ENCODE peak calls at places on chromosomes 11 and 22, in six cellular contexts. A, S, N, E, J and Q are unnamed samples. For H3K4me1, the result is how much of the 10 kb centered on the place peaks cover.

GRCh38 chr11:120304526-120304925 is 20.6 kb upstream of the TLCD5 start:
- DNase-seq in S (peak), E (peak), J (no peak), A (no peak), N (no peak), Q (no peak)

GRCh38 chr22:37894939-37895670 is 11.0 kb upstream of the MICALL1 start:
- DNase-seq in A (peak), N (peak), J (peak), E (peak), S (no peak), Q (peak)

GRCh38 chr11:27216268-27217149 is 146.5 kb downstream of the CCDC34 start:
- DNase-seq in S (peak), N (no peak), E (no peak), J (peak), A (peak), Q (no peak)

GRCh38 chr22:50136431-50137047 is 34.0 kb upstream of the PANX2 start:
- DNase-seq in E (no peak), S (no peak), A (no peak), N (no peak), J (no peak), Q (no peak)

GRCh38 chr22:49152146-49152929 is 675.3 kb downstream of the BRD1 start:
- DNase-seq in S (no peak), A (no peak), E (no peak), N (peak), J (no peak), Q (peak)

GRCh38 chr11:61413496-61413895 is 16.3 kb downstream of the CPSF7 start:
- DNase-seq in N (no peak), E (no peak), A (no peak), J (no peak), S (peak), Q (no peak)

GRCh38 chr11:119228535-119229302 is 22.6 kb downstream of the CBL start:
- DNase-seq in A (no peak), E (no peak), S (no peak), J (no peak), N (no peak), Q (no peak)

GRCh38 chr11:3153291-3153861 is 11.7 kb downstream of the OSBPL5 start:
- DNase-seq in E (no peak), A (peak), J (no peak), S (peak), N (no peak), Q (no peak)

GRCh38 chr11:33544593-33545373 is 155.8 kb downstream of the C11orf91 start:
- DNase-seq in N (no peak), S (no peak), A (no peak), J (no peak), E (peak), Q (no peak)

DNA sequence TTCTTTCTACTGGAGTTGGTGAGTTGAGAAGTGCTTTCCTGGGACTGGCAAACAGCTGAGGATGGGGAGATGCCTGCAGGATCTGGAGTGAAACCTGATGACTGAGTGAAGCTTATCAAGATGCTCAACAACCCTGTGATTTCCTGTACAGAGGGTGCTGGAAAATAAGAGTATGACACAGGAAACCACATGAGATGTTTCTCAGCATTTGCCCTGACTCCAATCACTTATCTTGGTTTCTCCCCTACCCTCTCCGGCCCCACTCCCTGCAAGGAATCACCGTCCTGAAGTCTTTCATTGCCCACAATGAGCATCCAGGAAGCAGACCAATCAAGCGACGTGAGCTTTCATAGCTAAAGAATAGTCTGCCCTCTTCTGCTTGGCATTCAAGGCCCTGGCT is at the start of gene MRGPRX2:
- DNase-seq in S (no peak), N (no peak), A (no peak), E (no peak), J (no peak), Q (no peak)
- H2AFZ ChIP-seq in S (no peak), N (no peak), A (no peak), E (no peak), J (no peak), Q (no peak)

DNA sequence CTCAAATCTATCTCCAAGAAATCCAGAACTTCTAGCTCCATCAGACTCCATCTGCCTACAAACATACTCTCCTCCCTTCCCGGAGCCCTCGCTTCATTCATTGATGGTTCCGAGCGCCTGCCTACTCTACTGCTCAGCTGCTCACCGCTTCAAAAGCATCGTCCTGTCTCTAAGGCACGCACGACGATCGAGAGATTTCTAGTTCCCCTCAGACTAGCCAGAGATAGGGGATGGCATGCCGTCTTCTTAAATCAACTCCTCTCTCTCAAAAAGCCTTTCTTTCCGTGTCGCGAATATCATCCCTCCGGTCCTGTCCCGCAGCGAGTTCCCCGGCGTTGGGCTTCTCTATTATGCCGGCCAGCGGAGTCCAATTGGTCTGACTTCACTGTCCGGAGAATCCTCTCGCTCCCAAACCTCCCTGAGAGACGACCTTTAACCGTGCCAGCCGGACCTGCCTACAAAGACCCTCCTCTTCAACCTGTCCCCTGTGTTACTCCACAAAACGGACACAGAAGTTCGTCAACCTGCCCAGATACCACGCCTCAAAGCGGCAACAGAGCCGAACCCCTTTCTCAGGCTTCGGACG is 592 bp downstream of the EEF1G start:
- DNase-seq in N (no peak), A (peak), S (no peak), E (peak), J (no peak), Q (no peak)
- H3K18ac ChIP-seq in N (peak), A (peak), S (peak), E (peak), J (peak), Q (peak)

DNA sequence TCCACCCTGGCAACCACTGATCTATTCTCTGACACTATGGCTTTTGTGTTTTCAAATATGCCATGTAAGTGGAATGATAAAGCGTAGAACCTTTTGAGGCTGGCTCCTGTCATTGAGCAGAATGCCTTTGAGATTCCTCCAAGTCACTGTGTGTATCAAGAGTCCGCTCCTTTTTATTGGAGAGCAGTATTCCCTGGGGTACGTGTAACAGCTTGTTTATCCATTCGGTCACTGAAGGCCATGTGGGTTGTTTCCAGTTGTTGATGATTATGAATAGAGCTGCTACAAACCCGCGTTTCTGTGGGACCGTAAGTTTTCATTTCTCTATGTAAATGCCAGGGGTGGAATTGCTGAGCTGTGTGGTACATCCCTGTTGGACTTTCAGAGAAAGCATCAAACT is 10.3 kb downstream of the TP53I11 start:
- DNase-seq in E (no peak), N (no peak), J (no peak), A (no peak), S (no peak), Q (no peak)
- H3K4me1 ChIP-seq in E (under half), N (under half), J (under half), A (under half), S (under half), Q (under half)

DNA sequence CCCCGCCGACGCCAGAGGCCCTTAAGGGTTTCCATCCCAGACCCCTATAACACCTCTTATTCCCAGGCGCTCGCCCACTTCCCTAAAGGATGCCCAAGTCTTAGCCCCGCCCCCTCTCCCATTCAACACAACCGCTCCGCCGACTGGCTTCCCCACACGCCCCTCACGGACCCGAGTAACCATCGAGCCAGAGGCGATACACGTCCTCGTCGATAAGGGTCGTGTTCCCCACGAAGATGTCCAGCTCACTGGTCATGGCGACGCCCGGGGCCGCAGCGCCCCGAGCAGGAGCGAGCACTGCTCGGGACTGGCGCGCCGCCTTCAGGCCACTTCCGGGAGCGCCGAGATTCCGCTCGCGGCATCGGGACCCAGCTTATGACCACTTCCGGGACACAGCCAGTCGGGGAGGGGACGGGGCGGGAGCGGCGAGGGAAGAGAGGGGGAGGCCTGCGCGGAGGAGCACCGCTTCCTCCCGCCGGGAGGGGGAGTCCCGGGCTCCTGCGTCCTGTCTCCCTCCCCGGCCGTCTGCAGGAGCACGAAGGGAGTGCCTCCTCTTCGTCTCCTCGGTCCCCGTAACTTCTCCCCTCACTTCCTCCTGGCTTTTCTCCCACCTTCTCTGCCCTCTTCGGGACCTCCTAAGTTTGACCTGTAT is at the start of gene FIBP:
- DNase-seq in S (peak), A (peak), E (peak), N (peak), J (peak), Q (peak)
- H2AFZ ChIP-seq in S (peak), A (peak), E (peak), N (no peak), J (peak), Q (peak)